ENCODE peak calls at places on chromosomes 11 and 22, in eight cellular contexts. S is H4; O is SJCRH30; T is T-helper 2 cell; C is pulmonary artery endothelial cell; E is SW480; M is activated CD8-positive, alpha-beta memory T cell treated with anti-CD3 and anti-CD28 coated beads, Interleukin-2, amount 10 ng/mL, durations not matched to agents 7 days and 5 days; V is hippocampal formation. R is an unnamed sample.

GRCh38 chr22:22689621-22690345 is 45.4 kb downstream of the GGTLC2 start:
- DNase-seq in S (no peak), E (no peak), V (no peak), M (no peak), T (no peak), C (no peak), O (no peak), R (no peak)

GRCh38 chr11:61778357-61778886 is 14.0 kb downstream of the TMEM258 start:
- DNase-seq in V (no peak), S (no peak), O (no peak), E (no peak), C (no peak), T (no peak), M (no peak), R (no peak)

GRCh38 chr11:75783416-75784084 is 15.0 kb downstream of the DGAT2 start:
- DNase-seq in T (no peak), C (no peak), E (no peak), M (no peak), O (no peak), V (no peak), S (no peak), R (no peak)

GRCh38 chr11:93740802-93741093 is 547 bp downstream of the TAF1D start:
- DNase-seq in E (peak), O (peak), T (peak), C (no peak), V (peak), M (peak), S (peak), R (no peak)

GRCh38 chr11:121965330-121965729 is 150.7 kb downstream of the BLID start:
- DNase-seq in C (peak), V (no peak), O (no peak), E (no peak), S (no peak), T (no peak), M (no peak), R (no peak)

GRCh38 chr11:116861539-116861938 is 24.1 kb upstream of the APOA1 start:
- DNase-seq in T (no peak), O (no peak), M (no peak), E (no peak), C (no peak), V (no peak), S (peak), R (no peak)

GRCh38 chr22:43528601-43529360 is 117.0 kb downstream of the MPPED1 start:
- DNase-seq in V (no peak), O (no peak), E (no peak), M (no peak), C (no peak), S (no peak), T (no peak), R (no peak)

GRCh38 chr11:85619497-85619896 is 7.6 kb downstream of the DLG2 start:
- DNase-seq in V (no peak), T (no peak), S (no peak), E (no peak), C (no peak), O (no peak), M (no peak), R (no peak)

GRCh38 chr22:23255506-23255905 is 75.2 kb downstream of the BCR start:
- DNase-seq in E (no peak), S (no peak), C (no peak), V (no peak), M (no peak), T (no peak), O (no peak), R (no peak)

GRCh38 chr11:33915521-33915920 is 23.6 kb upstream of the LMO2 start:
- DNase-seq in M (no peak), O (no peak), S (no peak), E (no peak), V (no peak), C (no peak), T (no peak), R (no peak)

GRCh38 chr11:116696381-116696941 is 76.3 kb downstream of the BUD13 start:
- DNase-seq in V (no peak), S (peak), O (no peak), T (no peak), M (peak), C (no peak), E (peak), R (no peak)

GRCh38 chr11:63620928-63621539 is 6.8 kb upstream of the PLAAT3 start:
- DNase-seq in E (no peak), O (no peak), M (no peak), T (no peak), V (peak), S (no peak), C (no peak), R (no peak)

GRCh38 chr22:25360891-25361645 is 141.6 kb downstream of the CRYBB2 start:
- DNase-seq in O (no peak), C (no peak), E (no peak), T (no peak), V (no peak), S (no peak), M (no peak), R (no peak)

GRCh38 chr11:116179346-116179850 is 593.4 kb downstream of the BUD13 start:
- DNase-seq in S (no peak), M (no peak), E (no peak), V (no peak), T (no peak), C (no peak), O (no peak), R (no peak)

GRCh38 chr11:72001834-72002591 is 3.3 kb downstream of the IL18BP start:
- DNase-seq in M (no peak), E (no peak), V (no peak), C (no peak), S (no peak), O (peak), T (no peak), R (no peak)

GRCh38 chr11:1121343-1122331 is 36.1 kb upstream of the MUC5AC start:
- DNase-seq in V (no peak), E (no peak), M (no peak), S (no peak), T (no peak), O (no peak), C (no peak), R (no peak)

R was measured in GM06990.